ENCODE peak calls at places on chromosome 12, in four cellular contexts. T, S, G and Q are unnamed samples.

GRCh38 chr12:87142346-87142745 is 886.2 kb upstream of the MGAT4C start:
- DNase-seq in T (no peak), S (no peak), G (no peak), Q (no peak)

GRCh38 chr12:111444314-111444705 is 38.6 kb downstream of the SH2B3 start:
- DNase-seq in T (no peak), S (no peak), G (no peak), Q (peak)

GRCh38 chr12:122022393-122023338 is 982 bp downstream of the BCL7A start:
- DNase-seq in T (no peak), S (no peak), G (no peak), Q (peak)

GRCh38 chr12:121184425-121184824 is 25.5 kb upstream of the P2RX4 start:
- DNase-seq in T (no peak), S (no peak), G (no peak), Q (no peak)

GRCh38 chr12:20370001-20370381 is 1.7 kb downstream of the PDE3A start:
- DNase-seq in T (no peak), S (no peak), G (no peak), Q (peak)

GRCh38 chr12:15001733-15002471 is 29.1 kb downstream of the PDE6H start:
- DNase-seq in T (no peak), S (no peak), G (peak), Q (peak)

GRCh38 chr12:72365151-72365550 is 93.0 kb downstream of the TRHDE start:
- DNase-seq in T (no peak), S (no peak), G (no peak), Q (no peak)

GRCh38 chr12:12684375-12685106 is 11.4 kb downstream of the GPR19 start:
- DNase-seq in T (no peak), S (no peak), G (peak), Q (peak)

GRCh38 chr12:103779410-103780092 is 61.5 kb downstream of the NT5DC3 start:
- DNase-seq in T (peak), S (no peak), G (no peak), Q (peak)

GRCh38 chr12:104718581-104718980 is 239.5 kb downstream of the SLC41A2 start:
- DNase-seq in T (no peak), S (no peak), G (no peak), Q (peak)

GRCh38 chr12:130916251-130916911 is 37.3 kb upstream of the ADGRD1 start:
- DNase-seq in T (no peak), S (no peak), G (peak), Q (no peak)

GRCh38 chr12:113860059-113860820 is 105.9 kb downstream of the RBM19 start:
- DNase-seq in T (no peak), S (no peak), G (peak), Q (no peak)

GRCh38 chr12:32115404-32116104 is 8.9 kb downstream of the BICD1 start:
- DNase-seq in T (peak), S (no peak), G (no peak), Q (peak)

GRCh38 chr12:27161458-27162228 is 79.3 kb upstream of the C12orf71 start:
- DNase-seq in T (no peak), S (no peak), G (no peak), Q (no peak)

GRCh38 chr12:60693019-60693626 is 1097.3 kb downstream of the SLC16A7 start:
- DNase-seq in T (no peak), S (no peak), G (no peak), Q (no peak)

GRCh38 chr12:10214877-10215267 is 2.2 kb downstream of the GABARAPL1 start:
- DNase-seq in T (no peak), S (no peak), G (no peak), Q (no peak)

GRCh38 chr12:75327642-75328041 is 2.5 kb downstream of the CAPS2 start:
- DNase-seq in T (no peak), S (no peak), G (no peak), Q (no peak)

GRCh38 chr12:43291516-43291915 is 260.5 kb downstream of the ADAMTS20 start:
- DNase-seq in T (peak), S (no peak), G (no peak), Q (no peak)

GRCh38 chr12:108565976-108566375 is 3.6 kb downstream of the ISCU start:
- DNase-seq in T (no peak), S (peak), G (no peak), Q (peak)

GRCh38 chr12:74259199-74259598 is 278.4 kb upstream of the ATXN7L3B start:
- DNase-seq in T (no peak), S (no peak), G (no peak), Q (no peak)

GRCh38 chr12:48996794-48997718 is 2.1 kb downstream of the DDN start:
- DNase-seq in T (no peak), S (peak), G (peak), Q (no peak)